ENCODE peak calls at places on chromosome 22, in eight cellular contexts. E is CD4-positive, alpha-beta T cell; K is mesothelial cell of epicardium; J is kidney epithelial cell; L is BJ; N is astrocyte of the spinal cord; H is osteocyte; R is AG10803. Y is an unnamed sample.
A peak's percentile ranks its signal among the peaks of the same experiment; 100 is the strongest.

GRCh38 chr22:42920101-42920820 is 63.2 kb upstream of the ARFGAP3 start:
- DNase-seq in E (no peak), K (no peak), J (no peak), L (no peak), N (no peak), H (no peak), R (peak; percentile 93), Y (no peak)

GRCh38 chr22:27203276-27203660 is 545.9 kb downstream of the MIAT start:
- DNase-seq in E (no peak), K (no peak), J (no peak), L (no peak), N (no peak), H (no peak), R (peak; percentile 32), Y (no peak)

GRCh38 chr22:41204066-41204465 is 1.0 kb upstream of the L3MBTL2 start:
- DNase-seq in E (no peak), K (no peak), J (no peak), L (no peak), N (no peak), H (no peak), R (no peak), Y (no peak)

GRCh38 chr22:26916236-26916635 is 258.8 kb downstream of the MIAT start:
- DNase-seq in E (no peak), K (no peak), J (no peak), L (no peak), N (no peak), H (no peak), R (no peak), Y (no peak)

GRCh38 chr22:24106385-24107381 is 74.6 kb upstream of the SUSD2 start:
- DNase-seq in E (peak; percentile 38), K (no peak), J (no peak), L (no peak), N (no peak), H (no peak), R (no peak), Y (no peak)

GRCh38 chr22:46107753-46108563 is 42.4 kb upstream of the PPARA start:
- DNase-seq in E (no peak), K (no peak), J (no peak), L (no peak), N (no peak), H (no peak), R (peak; percentile 59), Y (no peak)

GRCh38 chr22:32699686-32700085 is 101.8 kb upstream of the TIMP3 start:
- DNase-seq in E (no peak), K (no peak), J (no peak), L (no peak), N (no peak), H (no peak), R (no peak), Y (no peak)

GRCh38 chr22:24564376-24565058 is 8.7 kb downstream of the SNRPD3 start:
- DNase-seq in E (no peak), K (no peak), J (no peak), L (no peak), N (no peak), H (no peak), R (peak; percentile 70), Y (no peak)

GRCh38 chr22:31556627-31557203 is 60.4 kb downstream of the SFI1 start:
- DNase-seq in E (no peak), K (no peak), J (no peak), L (no peak), N (peak; percentile 45), H (no peak), R (peak; percentile 44), Y (no peak)

GRCh38 chr22:27576815-27577564 is 224.6 kb downstream of the MN1 start:
- DNase-seq in E (no peak), K (peak; percentile 60), J (no peak), L (peak; percentile 15), N (peak; percentile 80), H (no peak), R (peak; percentile 44), Y (no peak)

GRCh38 chr22:27086080-27086479 is 428.7 kb downstream of the MIAT start:
- DNase-seq in E (no peak), K (no peak), J (no peak), L (no peak), N (no peak), H (no peak), R (no peak), Y (no peak)

GRCh38 chr22:46845281-46846153 is 83.1 kb downstream of the TBC1D22A start:
- DNase-seq in E (no peak), K (no peak), J (no peak), L (no peak), N (peak; percentile 73), H (peak; percentile 80), R (peak; percentile 61), Y (no peak)

GRCh38 chr22:25514436-25514835 is 50.0 kb upstream of the GRK3 start:
- DNase-seq in E (no peak), K (no peak), J (no peak), L (no peak), N (no peak), H (no peak), R (no peak), Y (no peak)

GRCh38 chr22:20993304-20994127 is 8.4 kb downstream of the THAP7 start:
- DNase-seq in E (no peak), K (no peak), J (no peak), L (no peak), N (no peak), H (no peak), R (no peak), Y (no peak)

GRCh38 chr22:24325105-24325757 is 54.6 kb downstream of the SPECC1L start:
- DNase-seq in E (no peak), K (no peak), J (peak; percentile 59), L (peak; percentile 99), N (peak; percentile 87), H (no peak), R (peak; percentile 99), Y (no peak)

DNA sequence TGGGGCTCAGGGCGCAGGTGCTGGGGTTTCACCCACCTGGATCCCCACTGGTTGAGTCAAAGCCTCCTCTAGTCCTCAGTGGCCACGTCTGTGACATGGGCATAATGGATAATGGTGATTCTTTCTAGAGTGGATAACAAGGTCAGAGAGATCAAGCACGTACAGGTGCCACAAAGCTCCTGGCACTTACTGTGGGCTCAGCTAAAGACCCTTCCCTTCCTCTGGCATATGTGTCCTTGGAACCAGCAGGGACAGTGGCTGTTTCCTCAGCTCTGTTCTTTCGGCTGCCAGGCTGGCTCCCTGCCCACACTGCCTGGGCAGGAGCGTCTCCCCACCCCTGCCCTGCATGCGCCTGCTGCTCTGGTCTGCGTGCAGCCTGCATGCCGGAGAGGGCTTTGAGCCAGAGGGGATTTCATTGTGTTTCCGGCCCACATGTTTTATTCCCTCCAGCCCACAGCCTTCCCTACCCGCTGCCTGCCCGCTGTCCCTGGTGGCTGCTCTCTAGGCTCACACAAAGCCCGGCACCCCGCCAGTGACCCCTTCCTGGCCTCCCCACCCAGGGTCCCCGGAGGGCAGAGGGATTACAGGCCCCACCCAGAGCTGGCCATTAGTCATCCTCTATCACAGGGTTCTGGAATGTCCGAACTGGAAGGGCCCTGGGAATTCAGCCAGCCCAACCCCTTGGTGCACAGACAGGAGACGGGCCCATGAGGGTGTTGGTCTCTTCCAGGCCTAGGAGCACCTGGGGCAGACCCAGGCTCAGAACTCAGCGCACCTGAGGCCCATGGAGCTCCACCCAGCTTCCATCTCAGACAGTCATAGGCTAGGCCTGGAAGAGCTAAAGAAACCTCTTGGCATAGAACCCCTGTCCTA is 55.3 kb upstream of the GCAT start:
- DNase-seq in E (no peak), K (peak; percentile 59), J (peak; percentile 63), L (peak; percentile 89), N (peak; percentile 91), H (peak; percentile 97), R (peak; percentile 97), Y (no peak)
- TF ChIP-seq CTCF in E (no peak), K (no peak), J (peak; percentile 18), L (peak; percentile 53), N (no peak), H (peak; percentile 24), R (peak; percentile 38), Y (peak; percentile 24)

GRCh38 chr22:44985906-44986527 is 23.8 kb downstream of the PHF21B start:
- DNase-seq in E (no peak), K (no peak), J (no peak), L (no peak), N (no peak), H (no peak), R (no peak), Y (no peak)

GRCh38 chr22:44991218-44991617 is 18.6 kb downstream of the PHF21B start:
- DNase-seq in E (no peak), K (no peak), J (no peak), L (no peak), N (no peak), H (no peak), R (no peak), Y (no peak)

GRCh38 chr22:44990328-44990727 is 19.5 kb downstream of the PHF21B start:
- DNase-seq in E (no peak), K (no peak), J (no peak), L (no peak), N (no peak), H (no peak), R (no peak), Y (no peak)

GRCh38 chr22:44990810-44991209 is 19.0 kb downstream of the PHF21B start:
- DNase-seq in E (no peak), K (no peak), J (no peak), L (no peak), N (no peak), H (no peak), R (no peak), Y (no peak)

DNA sequence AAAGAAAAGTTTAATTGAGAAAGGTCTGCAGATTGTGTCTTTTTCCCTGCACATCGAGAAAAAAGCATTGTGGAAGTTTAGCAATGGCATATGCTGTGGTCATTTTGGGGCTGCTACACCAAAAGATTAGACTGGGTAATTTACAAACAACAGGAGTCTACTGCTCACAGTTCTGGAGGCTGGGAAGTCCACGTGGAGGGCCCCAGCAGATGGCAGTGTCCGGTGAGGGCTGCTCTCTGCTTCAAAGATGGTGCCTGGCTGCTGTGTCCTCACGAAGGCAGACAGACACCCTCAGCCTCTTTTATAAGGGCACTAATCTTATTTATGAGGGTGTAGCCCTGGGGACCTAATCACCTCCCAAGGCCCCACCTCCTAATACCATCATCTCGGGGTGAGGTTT is 21.1 kb downstream of the PHF21B start:
- DNase-seq in E (no peak), K (no peak), J (no peak), L (no peak), N (no peak), H (no peak), R (no peak), Y (no peak)
- TF ChIP-seq CTCF in E (no peak), K (no peak), J (peak; percentile 11), L (peak; percentile 11), N (peak; percentile 5), H (peak; percentile 7), R (peak; percentile 26), Y (no peak)

DNA sequence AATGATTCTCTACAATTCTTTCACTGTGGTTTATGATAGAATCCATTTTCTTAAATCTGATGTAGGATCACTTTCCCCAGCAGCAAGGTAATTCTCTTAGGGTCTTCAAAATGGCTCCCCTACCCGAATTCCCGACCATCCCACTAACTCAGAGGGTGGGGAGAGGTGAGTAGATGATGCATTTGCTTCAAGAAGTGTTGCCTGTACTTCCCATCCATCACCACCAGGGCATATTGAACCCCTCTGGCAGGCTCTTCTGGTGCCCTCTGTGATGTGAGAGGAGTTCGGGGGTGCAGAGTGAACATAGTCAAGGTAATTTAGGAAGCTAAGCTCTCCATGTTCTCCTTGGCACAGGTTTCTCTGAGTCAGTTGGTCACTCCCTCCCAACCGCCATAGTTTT is 52.3 kb downstream of the ZNRF3 start:
- DNase-seq in E (no peak), K (no peak), J (no peak), L (no peak), N (no peak), H (no peak), R (no peak), Y (no peak)
- TF ChIP-seq CTCF in E (no peak), K (peak; percentile 57), J (peak; percentile 28), L (peak; percentile 28), N (peak; percentile 27), H (peak; percentile 10), R (no peak), Y (peak; percentile 63)

GRCh38 chr22:43995057-43995685 is 28.9 kb upstream of the PARVB start:
- DNase-seq in E (no peak), K (no peak), J (no peak), L (no peak), N (no peak), H (no peak), R (no peak), Y (no peak)
- TF ChIP-seq CTCF in E (no peak), K (no peak), J (no peak), L (no peak), N (no peak), H (no peak), R (no peak), Y (no peak)

Y was measured in type B pancreatic cell.